ENCODE peak calls at places on chromosomes 1 and 21, in six cellular contexts. N, I, J, G, U and Y are unnamed samples.

GRCh38 chr1:219209578-219209977 is 35.9 kb downstream of the LYPLAL1 start:
- DNase-seq in N (no peak), I (no peak), J (no peak), G (peak), U (no peak), Y (no peak)

GRCh38 chr1:178031856-178032320 is 62.0 kb upstream of the RASAL2 start:
- DNase-seq in N (peak), I (peak), J (peak), G (peak), U (peak), Y (peak)

GRCh38 chr1:223834660-223835263 is 11.0 kb downstream of the TP53BP2 start:
- DNase-seq in N (no peak), I (peak), J (no peak), G (peak), U (no peak), Y (no peak)

GRCh38 chr1:97006044-97006676 is 284.6 kb downstream of the PTBP2 start:
- DNase-seq in N (no peak), I (peak), J (peak), G (peak), U (no peak), Y (no peak)

GRCh38 chr1:233183226-233184020 is 112.1 kb downstream of the PCNX2 start:
- DNase-seq in N (no peak), I (no peak), J (no peak), G (peak), U (no peak), Y (no peak)

GRCh38 chr1:92354259-92354658 is 55.4 kb downstream of the RPAP2 start:
- DNase-seq in N (no peak), I (no peak), J (no peak), G (no peak), U (no peak), Y (no peak)

GRCh38 chr1:167121375-167122120 is 27.7 kb downstream of the STYXL2 start:
- DNase-seq in N (no peak), I (no peak), J (peak), G (peak), U (peak), Y (no peak)

GRCh38 chr1:29752141-29752540 is 515.8 kb downstream of the PTPRU start:
- DNase-seq in N (no peak), I (no peak), J (no peak), G (peak), U (no peak), Y (no peak)

GRCh38 chr1:81948495-81948894 is 147.8 kb downstream of the ADGRL2 start:
- DNase-seq in N (no peak), I (no peak), J (no peak), G (no peak), U (no peak), Y (no peak)

GRCh38 chr1:7984826-7985225 is 23.3 kb downstream of the PARK7 start:
- DNase-seq in N (peak), I (no peak), J (no peak), G (no peak), U (no peak), Y (no peak)

GRCh38 chr21:44614161-44614631 is 2.3 kb downstream of the KRTAP10-8 start:
- DNase-seq in N (no peak), I (no peak), J (no peak), G (no peak), U (no peak), Y (no peak)

GRCh38 chr1:182841368-182841988 is 2.3 kb downstream of the DHX9 start:
- DNase-seq in N (no peak), I (peak), J (no peak), G (peak), U (no peak), Y (no peak)

GRCh38 chr1:208587110-208587509 is 342.9 kb upstream of the PLXNA2 start:
- DNase-seq in N (no peak), I (no peak), J (no peak), G (no peak), U (no peak), Y (no peak)

GRCh38 chr1:5938068-5938740 is 54.0 kb downstream of the NPHP4 start:
- DNase-seq in N (peak), I (peak), J (no peak), G (no peak), U (no peak), Y (no peak)

GRCh38 chr1:219121634-219122033 is 52.0 kb upstream of the LYPLAL1 start:
- DNase-seq in N (no peak), I (no peak), J (no peak), G (no peak), U (no peak), Y (no peak)

GRCh38 chr1:21307210-21307609 is 16.9 kb upstream of the ECE1 start:
- DNase-seq in N (no peak), I (no peak), J (no peak), G (no peak), U (no peak), Y (no peak)

GRCh38 chr21:45228171-45228641 is 59.5 kb downstream of the POFUT2 start:
- DNase-seq in N (no peak), I (peak), J (peak), G (peak), U (no peak), Y (peak)

GRCh38 chr1:90371106-90371813 is 345.8 kb downstream of the BARHL2 start:
- DNase-seq in N (no peak), I (no peak), J (no peak), G (peak), U (no peak), Y (no peak)

GRCh38 chr1:94001397-94002045 is 92.3 kb upstream of the GCLM start:
- DNase-seq in N (no peak), I (no peak), J (no peak), G (no peak), U (no peak), Y (no peak)

GRCh38 chr1:160136926-160137200 is 14.5 kb upstream of the ATP1A4 start:
- DNase-seq in N (no peak), I (no peak), J (no peak), G (no peak), U (no peak), Y (no peak)

GRCh38 chr1:203520315-203520714 is 26.4 kb downstream of the OPTC start:
- DNase-seq in N (no peak), I (no peak), J (no peak), G (no peak), U (no peak), Y (no peak)

GRCh38 chr1:116360435-116361173 is 12.4 kb upstream of the ATP1A1 start:
- DNase-seq in N (no peak), I (no peak), J (no peak), G (peak), U (no peak), Y (no peak)

GRCh38 chr1:10514490-10515235 is 39.9 kb downstream of the PEX14 start:
- DNase-seq in N (no peak), I (no peak), J (no peak), G (peak), U (peak), Y (no peak)

DNA sequence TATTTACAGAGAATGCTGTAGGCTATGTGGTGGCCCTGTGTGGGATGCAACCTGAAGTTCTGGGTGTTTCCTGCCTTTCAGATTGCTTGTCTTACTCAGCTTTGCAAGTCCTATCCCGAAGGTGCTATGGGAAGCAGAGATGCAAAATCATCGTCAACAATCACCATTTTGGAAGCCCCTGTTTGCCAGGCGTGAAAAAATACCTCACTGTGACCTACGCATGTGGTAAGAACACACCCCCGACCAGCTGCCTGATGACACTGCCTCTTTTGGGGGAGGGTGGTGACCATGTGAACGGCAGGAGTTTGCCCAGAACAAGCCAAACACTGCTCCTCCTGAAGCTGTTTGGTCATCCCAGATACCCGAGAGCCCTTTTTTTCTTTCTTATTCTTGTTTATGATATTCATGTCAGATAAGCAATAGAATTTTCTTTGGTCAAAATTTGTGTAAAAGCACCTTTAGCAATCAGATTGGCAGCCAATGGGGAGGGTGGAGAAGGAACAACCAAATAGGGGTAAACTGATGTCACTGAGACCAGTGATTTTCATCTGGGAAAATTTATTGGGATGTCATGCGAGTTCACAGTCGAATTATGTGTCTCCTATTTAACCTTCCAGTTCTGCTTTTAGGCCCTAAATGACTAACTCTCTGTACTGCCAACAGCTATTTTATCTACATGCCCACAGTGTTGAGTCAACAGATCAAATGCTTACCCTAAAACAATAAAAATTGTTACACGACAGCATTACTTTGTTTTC is 82.6 kb downstream of the EVA1C start:
- DNase-seq in N (no peak), I (no peak), J (no peak), G (peak), U (no peak), Y (peak)
- H3K27ac ChIP-seq in N (peak), I (peak), J (peak), G (peak), U (no peak), Y (peak)

GRCh38 chr1:46263146-46263545 is 15.6 kb downstream of the RAD54L start:
- DNase-seq in N (no peak), I (no peak), J (no peak), G (no peak), U (no peak), Y (no peak)
- H3K27ac ChIP-seq in N (no peak), I (no peak), J (no peak), G (no peak), U (no peak), Y (no peak)

DNA sequence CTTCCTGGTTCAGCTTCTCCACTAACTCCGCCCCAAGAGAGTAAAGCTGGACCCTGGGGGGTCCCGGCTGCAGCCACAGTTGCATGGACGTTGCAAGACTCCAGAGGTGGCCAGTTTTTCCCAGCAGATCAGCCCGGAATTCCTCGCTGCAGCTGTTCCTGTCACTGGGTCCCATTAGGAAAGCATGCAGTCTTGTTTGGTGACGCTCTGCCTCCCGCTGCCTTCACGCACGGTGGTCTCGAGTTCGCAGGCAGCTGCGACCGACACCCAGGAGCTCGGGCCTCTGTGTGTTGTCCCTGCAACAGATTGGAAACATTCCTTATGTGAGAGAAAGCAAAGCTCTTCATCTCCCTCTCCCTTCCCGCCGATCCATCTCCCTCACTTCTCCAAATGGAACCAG is 162.8 kb downstream of the PRDM16 start:
- DNase-seq in N (no peak), I (no peak), J (no peak), G (no peak), U (no peak), Y (no peak)
- H3K27ac ChIP-seq in N (no peak), I (no peak), J (no peak), G (no peak), U (no peak), Y (no peak)

GRCh38 chr1:115041654-115042053 is 12.0 kb downstream of the TSHB start:
- DNase-seq in N (no peak), I (no peak), J (no peak), G (peak), U (no peak), Y (no peak)

GRCh38 chr1:115035652-115036051 is 6.0 kb downstream of the TSHB start:
- DNase-seq in N (no peak), I (no peak), J (no peak), G (no peak), U (no peak), Y (no peak)

GRCh38 chr1:115040501-115040900 is 10.9 kb downstream of the TSHB start:
- DNase-seq in N (no peak), I (no peak), J (no peak), G (no peak), U (no peak), Y (no peak)

GRCh38 chr1:115031595-115031994 is 2.0 kb downstream of the TSHB start:
- DNase-seq in N (no peak), I (no peak), J (no peak), G (no peak), U (no peak), Y (no peak)

DNA sequence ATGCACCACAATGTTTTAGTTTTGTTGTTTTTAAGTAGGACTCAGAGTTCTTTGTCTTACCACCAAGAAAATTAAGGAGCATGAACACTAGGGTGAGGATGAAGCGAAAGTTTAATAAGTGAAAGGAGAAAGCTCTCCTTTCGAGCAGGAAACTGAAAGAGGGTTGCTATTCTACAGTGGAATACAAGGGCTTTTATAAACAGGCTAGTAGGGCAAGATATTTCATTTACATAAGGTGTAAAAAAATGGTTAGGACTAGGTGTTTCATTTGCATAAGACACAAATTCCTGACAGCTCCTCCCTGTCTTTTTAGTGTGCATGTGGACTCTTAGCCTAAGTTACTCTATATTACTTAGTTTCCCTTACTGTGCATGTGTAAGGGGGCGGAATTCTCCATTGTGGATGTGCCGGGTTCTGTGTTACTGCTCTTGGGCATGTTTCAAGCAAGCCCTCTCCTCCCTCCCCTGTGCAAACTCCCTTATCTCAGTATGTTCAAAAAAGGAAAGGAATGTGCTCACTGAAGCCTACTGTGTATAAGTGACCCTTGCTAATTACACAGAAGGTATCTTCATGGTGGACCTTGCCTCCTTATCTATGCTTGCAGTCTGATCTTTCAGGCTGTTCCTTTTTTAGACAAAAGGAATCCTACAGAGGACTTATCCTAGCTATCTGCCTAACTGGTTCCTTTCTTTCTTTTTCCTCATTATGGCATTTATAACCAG is 7.3 kb downstream of the TSHB start:
- DNase-seq in N (no peak), I (no peak), J (no peak), G (no peak), U (no peak), Y (no peak)
- H3K27ac ChIP-seq in N (peak), I (no peak), J (no peak), G (no peak), U (no peak), Y (no peak)

GRCh38 chr1:26754086-26754874 is 33.5 kb upstream of the PIGV start:
- DNase-seq in N (no peak), I (no peak), J (no peak), G (peak), U (no peak), Y (no peak)

GRCh38 chr1:26748351-26748750 is 39.4 kb upstream of the PIGV start:
- DNase-seq in N (no peak), I (no peak), J (no peak), G (no peak), U (no peak), Y (no peak)

GRCh38 chr1:26747048-26747447 is 40.7 kb upstream of the PIGV start:
- DNase-seq in N (no peak), I (no peak), J (no peak), G (no peak), U (no peak), Y (no peak)

GRCh38 chr1:26749458-26749857 is 38.3 kb upstream of the PIGV start:
- DNase-seq in N (no peak), I (no peak), J (no peak), G (no peak), U (no peak), Y (no peak)

GRCh38 chr1:26752519-26752918 is 35.2 kb upstream of the PIGV start:
- DNase-seq in N (no peak), I (no peak), J (no peak), G (no peak), U (no peak), Y (no peak)
- H3K27ac ChIP-seq in N (peak), I (no peak), J (no peak), G (no peak), U (no peak), Y (peak)

GRCh38 chr1:25616932-25617625 is 488 bp downstream of the MAN1C1 start:
- DNase-seq in N (no peak), I (no peak), J (peak), G (no peak), U (no peak), Y (no peak)

GRCh38 chr1:25619101-25619890 is 2.7 kb downstream of the MAN1C1 start:
- DNase-seq in N (no peak), I (no peak), J (no peak), G (peak), U (no peak), Y (no peak)

GRCh38 chr1:25620211-25620610 is 3.6 kb downstream of the MAN1C1 start:
- DNase-seq in N (no peak), I (no peak), J (no peak), G (no peak), U (no peak), Y (no peak)

GRCh38 chr1:25617626-25618432 is 1.2 kb downstream of the MAN1C1 start:
- DNase-seq in N (peak), I (no peak), J (peak), G (no peak), U (peak), Y (no peak)

DNA sequence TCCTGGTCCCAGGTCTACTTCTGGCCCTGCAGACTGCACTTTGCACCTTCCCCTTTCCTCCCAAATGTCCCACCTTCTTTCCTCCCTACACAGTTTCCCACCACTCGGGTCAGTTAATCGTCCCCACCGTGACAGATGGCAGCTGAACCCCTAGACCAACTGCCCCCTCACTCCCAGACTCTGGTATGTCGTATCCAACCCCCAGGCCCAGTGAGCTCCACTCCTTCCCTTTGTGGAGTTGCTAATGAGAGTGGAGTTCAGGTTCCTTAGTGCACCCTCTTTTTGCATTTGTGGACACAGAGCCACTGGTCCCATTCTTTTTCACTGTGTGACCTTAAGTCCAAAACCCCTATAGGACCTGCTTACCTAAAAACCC is 1.8 kb downstream of the MAN1C1 start:
- DNase-seq in N (no peak), I (no peak), J (no peak), G (no peak), U (no peak), Y (no peak)
- H3K27ac ChIP-seq in N (peak), I (no peak), J (no peak), G (no peak), U (no peak), Y (no peak)